ENCODE peak calls at places on chromosomes 11 and 22, in five cellular contexts. Z, N, K, U and F are unnamed samples.

GRCh38 chr22:20422965-20423635 is 14.5 kb downstream of the SCARF2 start:
- DNase-seq in Z (no peak), N (no peak), K (no peak), U (no peak), F (no peak)

GRCh38 chr22:39068033-39068785 is 8.9 kb upstream of the APOBEC3G start:
- DNase-seq in Z (no peak), N (no peak), K (no peak), U (no peak), F (no peak)

GRCh38 chr11:122923302-122923701 is 40.7 kb downstream of the JHY start:
- DNase-seq in Z (no peak), N (no peak), K (no peak), U (no peak), F (no peak)

GRCh38 chr11:47101452-47101851 is 75.2 kb downstream of the ARFGAP2 start:
- DNase-seq in Z (no peak), N (no peak), K (no peak), U (no peak), F (no peak)

GRCh38 chr11:64856382-64857227 is 12.2 kb upstream of the CDC42BPG start:
- DNase-seq in Z (no peak), N (no peak), K (peak), U (peak), F (peak)

GRCh38 chr22:38097557-38098409 is 12.7 kb downstream of the BAIAP2L2 start:
- DNase-seq in Z (no peak), N (no peak), K (no peak), U (no peak), F (no peak)

GRCh38 chr22:50477923-50478322 is 3.1 kb upstream of the SBF1 start:
- DNase-seq in Z (no peak), N (no peak), K (no peak), U (no peak), F (no peak)

GRCh38 chr11:15309296-15309695 is 194.6 kb downstream of the INSC start:
- DNase-seq in Z (no peak), N (no peak), K (no peak), U (no peak), F (no peak)

GRCh38 chr11:38169286-38169685 is 1571.2 kb upstream of the RAG2 start:
- DNase-seq in Z (no peak), N (no peak), K (no peak), U (peak), F (no peak)

GRCh38 chr11:123325535-123325934 is 104.5 kb upstream of the GRAMD1B start:
- DNase-seq in Z (no peak), N (no peak), K (no peak), U (no peak), F (no peak)

GRCh38 chr11:72700026-72700610 is 25.9 kb upstream of the PDE2A start:
- DNase-seq in Z (no peak), N (no peak), K (peak), U (no peak), F (no peak)

GRCh38 chr11:45855308-45855707 is 8.0 kb downstream of the CRY2 start:
- DNase-seq in Z (no peak), N (no peak), K (no peak), U (no peak), F (no peak)

GRCh38 chr22:40533712-40534378 is 102.7 kb downstream of the MRTFA start:
- DNase-seq in Z (no peak), N (peak), K (peak), U (peak), F (no peak)

GRCh38 chr11:47879259-47880184 is 31.4 kb upstream of the NUP160 start:
- DNase-seq in Z (no peak), N (no peak), K (no peak), U (no peak), F (no peak)

GRCh38 chr22:47452184-47452583 is 689.7 kb downstream of the TBC1D22A start:
- DNase-seq in Z (no peak), N (no peak), K (peak), U (peak), F (no peak)

GRCh38 chr11:43376594-43376993 is 17.9 kb downstream of the TTC17 start:
- DNase-seq in Z (no peak), N (no peak), K (peak), U (no peak), F (no peak)

GRCh38 chr11:71580057-71581003 is 2.3 kb downstream of the KRTAP5-11 start:
- DNase-seq in Z (no peak), N (peak), K (peak), U (peak), F (no peak)

GRCh38 chr22:26547426-26547825 is 35.2 kb upstream of the TFIP11 start:
- DNase-seq in Z (no peak), N (no peak), K (no peak), U (no peak), F (peak)

GRCh38 chr11:121210445-121210970 is 82.1 kb upstream of the SC5D start:
- DNase-seq in Z (no peak), N (no peak), K (no peak), U (no peak), F (no peak)

GRCh38 chr22:49701380-49702067 is 126.1 kb downstream of the BRD1 start:
- DNase-seq in Z (no peak), N (no peak), K (peak), U (no peak), F (no peak)

GRCh38 chr11:104968856-104969776 is 742 bp upstream of the CASP4 start:
- DNase-seq in Z (no peak), N (no peak), K (peak), U (peak), F (no peak)

GRCh38 chr11:64028398-64029115 is 7.2 kb upstream of the FLRT1 start:
- DNase-seq in Z (no peak), N (no peak), K (no peak), U (no peak), F (no peak)

GRCh38 chr22:43133401-43133800 is 9.8 kb downstream of the MCAT start:
- DNase-seq in Z (no peak), N (no peak), K (no peak), U (no peak), F (no peak)

GRCh38 chr11:2760196-2760871 is 60.5 kb upstream of the KCNQ1OT1 start:
- DNase-seq in Z (no peak), N (no peak), K (no peak), U (no peak), F (no peak)

GRCh38 chr11:82792319-82792718 is 58.7 kb upstream of the FAM181B start:
- DNase-seq in Z (no peak), N (no peak), K (no peak), U (no peak), F (no peak)

GRCh38 chr11:29300441-29300840 is 716.4 kb downstream of the KCNA4 start:
- DNase-seq in Z (no peak), N (no peak), K (peak), U (no peak), F (no peak)